ENCODE peak calls at places on chromosomes 6 and 20, in nine cellular contexts. T is trophoblast cell; E is CD8-positive, alpha-beta T cell; F is transverse colon; J is psoas muscle; D is SK-N-SH; A is stomach; H is brain microvascular endothelial cell; Z is HCT116. B is an unnamed sample. For H3K27me3, the result is how much of the 10 kb centered on the place peaks cover.

GRCh38 chr6:3194535-3195376 is 32.7 kb downstream of the TUBB2B start:
- DNase-seq in F (no peak), A (no peak), D (peak), T (no peak), Z (no peak), E (no peak), H (peak), J (no peak), B (no peak)

GRCh38 chr6:20459682-20460081 is 58.0 kb downstream of the E2F3 start:
- DNase-seq in F (no peak), T (no peak), Z (no peak), D (no peak), E (no peak), A (no peak), H (no peak), J (no peak), B (no peak)

GRCh38 chr6:70281923-70282902 is 20.7 kb downstream of the COL9A1 start:
- DNase-seq in Z (no peak), D (peak), J (no peak), F (no peak), H (no peak), T (no peak), E (no peak), A (no peak), B (no peak)

GRCh38 chr6:160400426-160400825 is 52.2 kb downstream of the SLC22A3 start:
- DNase-seq in J (no peak), T (no peak), A (no peak), E (no peak), H (peak), Z (no peak), D (no peak), F (no peak), B (no peak)

GRCh38 chr6:140957334-140957733 is 1175.4 kb upstream of the GJE1 start:
- DNase-seq in E (no peak), Z (no peak), H (no peak), D (no peak), A (no peak), F (no peak), J (no peak), T (no peak), B (no peak)

GRCh38 chr6:159761135-159761872 is 541 bp upstream of the ACAT2 start:
- DNase-seq in E (no peak), J (peak), F (peak), H (peak), D (peak), T (peak), Z (no peak), A (peak), B (peak)

GRCh38 chr6:158991017-158991723 is 8.8 kb downstream of the RSPH3 start:
- DNase-seq in H (no peak), D (no peak), A (no peak), T (no peak), Z (no peak), F (no peak), E (no peak), J (no peak), B (no peak)

GRCh38 chr20:63061051-63061531 is 54.3 kb upstream of the BHLHE23 start:
- DNase-seq in F (no peak), H (no peak), E (no peak), D (no peak), Z (no peak), A (no peak), J (no peak), T (no peak), B (peak)

GRCh38 chr6:139030539-139030938 is 2.0 kb downstream of the ABRACL start:
- DNase-seq in F (peak), A (no peak), H (no peak), T (no peak), Z (no peak), D (no peak), J (no peak), E (no peak), B (no peak)

GRCh38 chr20:1430004-1430451 is 36.6 kb downstream of the NSFL1C start:
- DNase-seq in F (no peak), J (no peak), T (no peak), A (no peak), Z (no peak), E (no peak), H (no peak), D (no peak), B (no peak)

GRCh38 chr6:95723638-95724037 is 146.3 kb downstream of the MANEA start:
- DNase-seq in E (no peak), Z (no peak), F (no peak), H (no peak), T (no peak), J (no peak), D (no peak), A (no peak), B (no peak)

GRCh38 chr20:57958050-57958420 is 248.2 kb upstream of the PMEPA1 start:
- DNase-seq in E (no peak), T (no peak), J (no peak), Z (no peak), F (no peak), H (no peak), D (no peak), A (no peak), B (no peak)

GRCh38 chr20:4573564-4574355 is 147.9 kb upstream of the PRND start:
- DNase-seq in F (no peak), J (no peak), T (no peak), H (peak), D (no peak), Z (no peak), A (no peak), E (no peak), B (no peak)

GRCh38 chr6:85864453-85865401 is 222.0 kb upstream of the SYNCRIP start:
- DNase-seq in E (no peak), D (no peak), A (peak), F (no peak), J (no peak), T (peak), Z (no peak), H (no peak), B (no peak)

GRCh38 chr20:52494244-52494643 is 302.7 kb upstream of the ZFP64 start:
- DNase-seq in H (peak), T (peak), J (peak), F (no peak), E (peak), A (no peak), D (no peak), Z (no peak), B (no peak)

GRCh38 chr6:29763491-29764289 is 40.5 kb downstream of the HLA-F start:
- DNase-seq in D (no peak), T (no peak), F (no peak), Z (no peak), E (no peak), H (peak), A (no peak), J (no peak), B (no peak)

GRCh38 chr6:45423111-45423900 is 45.6 kb upstream of the SUPT3H start:
- DNase-seq in D (peak), A (peak), Z (no peak), J (peak), E (no peak), F (peak), H (no peak), T (no peak), B (peak)

GRCh38 chr6:134122775-134123174 is 70.4 kb upstream of the SLC2A12 start:
- DNase-seq in Z (no peak), E (no peak), D (no peak), H (no peak), F (no peak), J (no peak), A (no peak), T (no peak), B (no peak)

GRCh38 chr20:59735486-59735885 is 131.1 kb downstream of the PHACTR3 start:
- DNase-seq in A (no peak), D (no peak), Z (no peak), T (no peak), H (no peak), E (no peak), J (no peak), F (no peak), B (no peak)

DNA sequence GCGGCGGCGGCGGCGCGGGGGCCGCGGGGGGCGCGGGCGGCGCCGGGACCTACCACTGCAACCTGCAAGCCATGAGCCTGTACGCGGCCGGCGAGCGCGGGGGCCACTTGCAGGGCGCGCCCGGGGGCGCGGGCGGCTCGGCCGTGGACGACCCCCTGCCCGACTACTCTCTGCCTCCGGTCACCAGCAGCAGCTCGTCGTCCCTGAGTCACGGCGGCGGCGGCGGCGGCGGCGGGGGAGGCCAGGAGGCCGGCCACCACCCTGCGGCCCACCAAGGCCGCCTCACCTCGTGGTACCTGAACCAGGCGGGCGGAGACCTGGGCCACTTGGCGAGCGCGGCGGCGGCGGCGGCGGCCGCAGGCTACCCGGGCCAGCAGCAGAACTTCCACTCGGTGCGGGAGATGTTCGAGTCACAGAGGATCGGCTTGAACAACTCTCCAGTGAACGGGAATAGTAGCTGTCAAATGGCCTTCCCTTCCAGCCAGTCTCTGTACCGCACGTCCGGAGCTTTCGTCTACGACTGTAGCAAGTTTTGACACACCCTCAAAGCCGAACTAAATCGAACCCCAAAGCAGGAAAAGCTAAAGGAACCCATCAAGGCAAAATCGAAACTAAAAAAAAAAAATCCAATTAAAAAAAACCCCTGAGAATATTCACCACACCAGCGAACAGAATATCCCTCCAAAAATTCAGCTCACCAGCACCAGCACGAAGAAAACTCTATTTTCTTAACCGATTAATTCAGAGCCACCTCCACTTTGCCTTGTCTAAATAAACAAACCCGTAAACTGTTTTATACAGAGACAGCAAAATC is 2.1 kb downstream of the FOXC1 start:
- DNase-seq in A (no peak), H (no peak), F (no peak), Z (no peak), J (no peak), E (no peak), T (peak), D (no peak), B (no peak)
- H3K27me3 ChIP-seq in A (half or more), H (under half), F (half or more), Z (under half), J (under half), E (under half), T (half or more), D (under half), B (under half)

DNA sequence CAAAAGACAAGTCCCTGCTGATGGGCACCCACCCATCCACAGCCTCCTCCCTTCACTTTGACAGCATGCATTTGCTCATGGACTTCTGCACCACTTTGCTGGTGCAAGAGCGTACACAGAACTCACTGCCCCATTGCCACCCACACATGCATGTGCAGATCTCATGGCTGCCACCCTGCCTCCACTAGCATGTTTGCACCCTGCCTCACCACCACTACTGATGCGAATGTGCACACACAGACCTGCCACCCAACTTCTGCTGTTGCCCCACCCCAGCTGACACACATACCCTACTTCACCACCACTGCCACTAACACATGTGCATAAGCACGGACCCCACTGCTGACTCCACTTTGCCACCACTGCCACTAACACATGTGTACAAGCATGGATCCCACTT is 64.9 kb upstream of the EYS start:
- DNase-seq in A (no peak), D (no peak), Z (no peak), J (no peak), T (no peak), H (no peak), F (no peak), E (no peak), B (no peak)
- H3K27ac ChIP-seq in A (no peak), D (no peak), Z (no peak), J (no peak), T (no peak), H (no peak), F (no peak), E (no peak), B (no peak)

DNA sequence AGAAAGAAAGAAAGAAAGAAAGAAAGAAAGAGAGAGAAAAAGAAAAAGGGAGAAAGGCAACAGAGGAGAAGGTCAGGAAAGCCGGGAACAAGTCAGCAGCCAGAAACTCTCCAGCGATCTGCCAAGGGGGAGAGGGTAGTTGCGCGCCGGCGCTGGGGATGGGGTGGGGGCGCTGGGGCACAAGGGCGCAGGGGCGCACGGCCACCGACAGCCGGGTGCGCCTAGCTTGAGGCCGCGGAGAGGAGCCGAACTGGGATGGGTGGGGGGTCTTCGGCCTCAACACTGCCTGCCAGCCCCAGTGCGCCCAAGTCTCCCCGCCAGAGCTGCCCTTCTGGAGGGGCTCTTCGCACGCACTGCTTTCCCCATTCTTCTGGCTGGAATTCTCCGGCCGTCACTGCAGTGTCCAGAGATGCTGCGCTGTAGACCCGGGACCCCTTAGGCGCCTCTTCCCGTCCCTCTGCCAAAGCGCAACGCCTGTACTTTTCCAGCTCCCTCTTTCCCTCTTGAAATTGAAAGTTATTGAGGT is 429 bp upstream of the RSPO3 start:
- DNase-seq in H (no peak), J (peak), Z (no peak), T (no peak), A (no peak), E (no peak), F (no peak), D (peak), B (no peak)
- H3K27me3 ChIP-seq in H (under half), J (under half), Z (under half), T (under half), A (half or more), E (under half), F (half or more), D (under half), B (under half)

GRCh38 chr6:4904461-4904860 is 99.4 kb downstream of the RPP40 start:
- DNase-seq in D (no peak), J (no peak), A (no peak), F (no peak), H (no peak), E (no peak), T (no peak), Z (no peak), B (no peak)

GRCh38 chr6:4902363-4902762 is 101.5 kb downstream of the RPP40 start:
- DNase-seq in Z (no peak), T (no peak), F (no peak), J (no peak), E (no peak), A (no peak), D (no peak), H (no peak), B (no peak)

GRCh38 chr6:4903751-4904370 is 100.0 kb downstream of the RPP40 start:
- DNase-seq in J (no peak), T (no peak), A (no peak), Z (no peak), E (no peak), D (peak), F (no peak), H (no peak), B (no peak)

GRCh38 chr6:4899249-4899648 is 104.6 kb downstream of the RPP40 start:
- DNase-seq in T (no peak), H (no peak), D (no peak), E (no peak), J (no peak), A (no peak), F (no peak), Z (no peak), B (no peak)

GRCh38 chr6:4901256-4902061 is 102.4 kb downstream of the RPP40 start:
- DNase-seq in H (no peak), D (no peak), F (no peak), A (no peak), T (no peak), E (no peak), Z (no peak), J (no peak), B (no peak)
- H3K27ac ChIP-seq in H (no peak), D (no peak), F (no peak), A (peak), T (no peak), E (no peak), Z (no peak), J (no peak), B (peak)

GRCh38 chr6:32431142-32431541 is 8.5 kb upstream of the HLA-DRA start:
- DNase-seq in Z (no peak), J (no peak), E (no peak), H (no peak), A (no peak), D (no peak), F (no peak), T (no peak), B (no peak)
- H3K27me3 ChIP-seq in Z (under half), J (under half), E (under half), H (under half), A (under half), D (under half), F (under half), T (under half), B (under half)

DNA sequence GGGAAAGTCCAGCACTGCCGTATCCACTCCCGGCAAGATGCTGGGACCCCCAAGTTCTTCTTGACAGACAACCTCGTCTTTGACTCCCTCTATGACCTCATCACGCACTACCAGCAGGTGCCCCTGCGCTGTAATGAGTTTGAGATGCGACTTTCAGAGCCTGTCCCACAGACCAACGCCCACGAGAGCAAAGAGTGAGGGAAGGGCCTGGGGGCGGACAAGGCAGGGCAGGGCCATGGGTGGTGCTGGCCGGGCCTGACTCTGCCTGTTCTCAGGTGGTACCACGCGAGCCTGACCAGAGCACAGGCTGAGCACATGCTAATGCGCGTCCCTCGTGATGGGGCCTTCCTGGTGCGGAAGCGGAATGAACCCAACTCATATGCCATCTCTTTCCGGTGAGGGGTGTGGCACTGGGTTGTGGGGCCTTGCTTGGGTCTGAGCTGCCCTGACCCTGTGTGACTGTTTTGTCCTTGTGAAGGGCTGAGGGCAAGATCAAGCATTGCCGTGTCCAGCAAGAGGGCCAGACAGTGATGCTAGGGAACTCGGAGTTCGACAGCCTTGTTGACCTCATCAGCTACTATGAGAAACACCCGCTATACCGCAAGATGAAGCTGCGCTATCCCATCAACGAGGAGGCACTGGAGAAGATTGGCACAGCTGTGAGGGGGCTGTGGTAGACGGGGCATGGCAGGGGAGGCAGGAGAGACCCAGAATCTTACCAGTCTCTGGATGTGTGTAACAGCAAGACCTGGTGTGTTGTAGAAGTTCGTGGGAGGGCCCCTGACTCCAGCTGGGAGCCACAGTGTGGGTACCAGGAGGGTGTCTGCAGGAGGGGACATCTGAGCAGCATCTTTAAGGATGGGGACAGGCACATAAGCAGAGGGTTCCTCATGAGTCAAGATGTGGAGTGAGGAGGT is 29.1 kb downstream of the PLCG1 start:
- DNase-seq in A (no peak), H (no peak), J (peak), D (no peak), F (peak), T (no peak), Z (no peak), E (no peak), B (no peak)
- H3K27ac ChIP-seq in A (no peak), H (no peak), J (no peak), D (no peak), F (no peak), T (no peak), Z (no peak), E (no peak), B (no peak)

GRCh38 chr20:38893485-38894090 is 32.6 kb upstream of the FAM83D start:
- DNase-seq in T (peak), A (peak), D (peak), Z (peak), F (peak), J (peak), E (peak), H (peak), B (peak)
- H3K27me3 ChIP-seq in T (under half), A (under half), D (under half), Z (under half), F (under half), J (under half), E (under half), H (under half), B (under half)

GRCh38 chr6:153031335-153031955 is 28.9 kb upstream of the MTRF1L start:
- DNase-seq in Z (no peak), H (no peak), T (no peak), J (no peak), E (no peak), A (no peak), D (no peak), F (no peak), B (no peak)

GRCh38 chr6:153027480-153027879 is 25.0 kb upstream of the MTRF1L start:
- DNase-seq in F (no peak), E (no peak), Z (no peak), H (no peak), J (no peak), A (no peak), T (no peak), D (no peak), B (no peak)

GRCh38 chr6:153024401-153025017 is 22.0 kb upstream of the MTRF1L start:
- DNase-seq in E (peak), T (peak), H (peak), J (no peak), D (peak), Z (peak), F (peak), A (peak), B (no peak)

GRCh38 chr6:153028963-153029362 is 26.5 kb upstream of the MTRF1L start:
- DNase-seq in A (no peak), F (no peak), D (no peak), E (no peak), H (no peak), T (no peak), Z (no peak), J (no peak), B (no peak)

GRCh38 chr6:153028261-153028660 is 25.8 kb upstream of the MTRF1L start:
- DNase-seq in H (peak), A (no peak), F (no peak), T (no peak), E (no peak), J (no peak), D (no peak), Z (no peak), B (no peak)
- H3K27ac ChIP-seq in H (peak), A (no peak), F (no peak), T (no peak), E (no peak), J (no peak), D (no peak), Z (no peak), B (no peak)

GRCh38 chr6:15793288-15793687 is 130.5 kb upstream of the DTNBP1 start:
- DNase-seq in E (no peak), A (no peak), J (no peak), Z (no peak), D (no peak), T (peak), H (peak), F (no peak), B (no peak)
- H3K27me3 ChIP-seq in E (under half), A (under half), J (under half), Z (under half), D (under half), T (under half), H (under half), F (under half), B (under half)

B was measured in right lobe of liver.